ENCODE peak calls at places on chromosomes 2 and 18, in four cellular contexts. One of them, this sample, is unnamed.

GRCh38 chr2:95274291-95275150 is at the start of gene PROM2:
- DNase-seq in SK-N-SH: no peak
- DNase-seq in H1: no peak
- DNase-seq in K562: no peak
- DNase-seq in this sample: no peak

GRCh38 chr2:130332271-130333073 is 10.2 kb upstream of the IMP4 start:
- DNase-seq in SK-N-SH: peak
- DNase-seq in H1: peak
- DNase-seq in K562: peak
- DNase-seq in this sample: no peak

GRCh38 chr18:8706981-8707940 is 1.9 kb downstream of the MTCL1 start:
- DNase-seq in SK-N-SH: peak
- DNase-seq in H1: no peak
- DNase-seq in K562: no peak
- DNase-seq in this sample: no peak

GRCh38 chr2:230870544-230871360 is 6.0 kb downstream of the ITM2C start:
- DNase-seq in SK-N-SH: peak
- DNase-seq in H1: no peak
- DNase-seq in K562: no peak
- DNase-seq in this sample: no peak

GRCh38 chr2:77513191-77513590 is 9.0 kb downstream of the LRRTM4 start:
- DNase-seq in SK-N-SH: no peak
- DNase-seq in H1: no peak
- DNase-seq in K562: no peak
- DNase-seq in this sample: no peak

GRCh38 chr2:118554616-118555015 is 292.8 kb downstream of the EN1 start:
- DNase-seq in SK-N-SH: no peak
- DNase-seq in H1: no peak
- DNase-seq in K562: no peak
- DNase-seq in this sample: no peak

GRCh38 chr18:23260932-23261590 is 125.8 kb downstream of the CABLES1 start:
- DNase-seq in SK-N-SH: no peak
- DNase-seq in H1: no peak
- DNase-seq in K562: no peak
- DNase-seq in this sample: no peak

GRCh38 chr2:33978471-33978870 is 379.4 kb upstream of the FAM98A start:
- DNase-seq in SK-N-SH: no peak
- DNase-seq in H1: no peak
- DNase-seq in K562: no peak
- DNase-seq in this sample: no peak

GRCh38 chr2:641501-642430 is 35.4 kb downstream of the TMEM18 start:
- DNase-seq in SK-N-SH: no peak
- DNase-seq in H1: no peak
- DNase-seq in K562: no peak
- DNase-seq in this sample: no peak

GRCh38 chr2:174327958-174328308 is 6.8 kb upstream of the SP9 start:
- DNase-seq in SK-N-SH: no peak
- DNase-seq in H1: no peak
- DNase-seq in K562: no peak
- DNase-seq in this sample: no peak

GRCh38 chr2:10058251-10059015 is 15.1 kb downstream of the KLF11 start:
- DNase-seq in SK-N-SH: no peak
- DNase-seq in H1: no peak
- DNase-seq in K562: peak
- DNase-seq in this sample: no peak

GRCh38 chr2:30236591-30237245 is 5.4 kb downstream of the LBH start:
- DNase-seq in SK-N-SH: no peak
- DNase-seq in H1: no peak
- DNase-seq in K562: no peak
- DNase-seq in this sample: no peak

GRCh38 chr2:30233142-30233961 is 2.0 kb downstream of the LBH start:
- DNase-seq in SK-N-SH: no peak
- DNase-seq in H1: no peak
- DNase-seq in K562: no peak
- DNase-seq in this sample: no peak

GRCh38 chr2:30234180-30234971 is 3.0 kb downstream of the LBH start:
- DNase-seq in SK-N-SH: no peak
- DNase-seq in H1: no peak
- DNase-seq in K562: no peak
- DNase-seq in this sample: no peak

GRCh38 chr2:30235859-30236535 is 4.7 kb downstream of the LBH start:
- DNase-seq in SK-N-SH: no peak
- DNase-seq in H1: no peak
- DNase-seq in K562: no peak
- DNase-seq in this sample: no peak

DNA sequence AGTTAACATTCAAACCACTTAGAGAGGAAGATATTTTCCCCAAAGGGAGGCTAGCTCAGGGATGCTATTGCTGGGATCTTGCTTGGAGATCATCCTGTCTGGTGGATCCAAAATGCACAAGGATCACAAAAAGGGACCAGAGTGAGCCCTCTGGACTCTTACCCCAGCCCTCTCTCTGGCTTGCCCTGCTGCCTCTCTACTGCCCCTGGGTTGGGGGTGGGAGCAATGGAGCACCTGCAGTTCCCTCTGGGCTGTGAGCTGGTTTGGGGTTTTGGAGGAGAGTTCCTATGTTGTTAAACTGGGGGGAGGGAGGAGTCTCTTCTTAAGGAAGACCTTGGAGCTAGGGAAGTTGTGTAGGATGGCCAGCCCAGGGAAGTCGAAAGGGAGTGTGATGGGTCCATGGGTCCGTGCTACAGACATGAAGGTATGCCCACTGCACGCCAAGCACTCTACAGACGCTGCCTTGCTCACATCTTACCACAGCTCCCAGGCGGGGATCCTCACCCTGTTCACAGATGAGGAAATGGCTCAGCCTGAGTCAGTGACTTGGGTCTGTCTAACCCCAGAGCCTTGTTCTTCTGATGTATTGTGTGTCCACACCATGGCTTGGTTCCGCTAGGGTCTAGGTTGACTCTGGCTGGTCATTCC is 3.8 kb downstream of the LBH start:
- DNase-seq in SK-N-SH: no peak
- DNase-seq in H1: no peak
- DNase-seq in K562: no peak
- DNase-seq in this sample: no peak
- TF ChIP-seq NRF1 in SK-N-SH: no peak
- TF ChIP-seq NRF1 in H1: no peak
- TF ChIP-seq NRF1 in K562: no peak
- TF ChIP-seq NRF1 in this sample: no peak

GRCh38 chr2:121696410-121696930 is 40.2 kb downstream of the NIFK start:
- DNase-seq in SK-N-SH: no peak
- DNase-seq in H1: no peak
- DNase-seq in K562: no peak
- DNase-seq in this sample: no peak

GRCh38 chr2:121698318-121698930 is 38.3 kb downstream of the NIFK start:
- DNase-seq in SK-N-SH: no peak
- DNase-seq in H1: no peak
- DNase-seq in K562: no peak
- DNase-seq in this sample: no peak

GRCh38 chr2:121695179-121695451 is 41.6 kb downstream of the NIFK start:
- DNase-seq in SK-N-SH: no peak
- DNase-seq in H1: no peak
- DNase-seq in K562: no peak
- DNase-seq in this sample: no peak

GRCh38 chr2:121697108-121697631 is 39.5 kb downstream of the NIFK start:
- DNase-seq in SK-N-SH: no peak
- DNase-seq in H1: no peak
- DNase-seq in K562: peak
- DNase-seq in this sample: no peak

GRCh38 chr2:121699421-121700328 is 37.0 kb downstream of the NIFK start:
- DNase-seq in SK-N-SH: no peak
- DNase-seq in H1: no peak
- DNase-seq in K562: peak
- DNase-seq in this sample: peak
- TF ChIP-seq GABPA in SK-N-SH: no peak
- TF ChIP-seq GABPA in H1: no peak
- TF ChIP-seq GABPA in K562: peak
- TF ChIP-seq GABPA in this sample: peak

GRCh38 chr18:32707153-32707552 is 65.7 kb downstream of the KLHL14 start:
- DNase-seq in SK-N-SH: no peak
- DNase-seq in H1: no peak
- DNase-seq in K562: no peak
- DNase-seq in this sample: no peak
- TF ChIP-seq NRF1 in SK-N-SH: no peak
- TF ChIP-seq NRF1 in H1: no peak
- TF ChIP-seq NRF1 in K562: no peak
- TF ChIP-seq NRF1 in this sample: no peak

GRCh38 chr2:198767694-198768093 is 690.0 kb downstream of the SATB2 start:
- DNase-seq in SK-N-SH: no peak
- DNase-seq in H1: no peak
- DNase-seq in K562: no peak
- DNase-seq in this sample: no peak

GRCh38 chr2:198762456-198762855 is 695.3 kb downstream of the SATB2 start:
- DNase-seq in SK-N-SH: no peak
- DNase-seq in H1: no peak
- DNase-seq in K562: no peak
- DNase-seq in this sample: no peak

DNA sequence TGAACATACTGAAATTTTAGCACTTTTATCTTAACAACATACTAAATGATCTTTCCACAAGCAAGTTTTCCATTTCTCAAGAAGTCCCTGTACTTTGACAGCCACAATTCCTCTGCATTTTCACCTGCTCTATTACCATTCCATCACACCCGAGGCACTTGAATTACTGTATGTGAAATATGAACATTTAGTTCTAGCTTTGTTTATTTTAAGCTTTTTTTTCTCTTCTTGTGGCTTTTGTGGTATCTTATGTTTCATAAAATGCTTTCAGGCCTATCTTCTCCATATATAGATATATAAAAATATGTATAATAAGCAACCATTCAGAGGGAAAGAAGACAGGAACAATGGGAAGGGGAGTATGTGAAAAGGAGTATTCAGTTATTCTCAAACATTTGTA is 693.9 kb downstream of the SATB2 start:
- DNase-seq in SK-N-SH: no peak
- DNase-seq in H1: no peak
- DNase-seq in K562: no peak
- DNase-seq in this sample: no peak
- TF ChIP-seq GABPA in SK-N-SH: no peak
- TF ChIP-seq GABPA in H1: no peak
- TF ChIP-seq GABPA in K562: no peak
- TF ChIP-seq GABPA in this sample: no peak

GRCh38 chr2:198525196-198525595 is 720.8 kb downstream of the PLCL1 start:
- DNase-seq in SK-N-SH: no peak
- DNase-seq in H1: no peak
- DNase-seq in K562: no peak
- DNase-seq in this sample: no peak
- TF ChIP-seq NRF1 in SK-N-SH: no peak
- TF ChIP-seq NRF1 in H1: no peak
- TF ChIP-seq NRF1 in K562: no peak
- TF ChIP-seq NRF1 in this sample: no peak

This sample was measured in GM12878.